ENCODE peak calls at places on chromosomes 1 and 21, in six cellular contexts. C is activated CD8-positive, alpha-beta memory T cell treated with anti-CD3 and anti-CD28 coated beads, Interleukin-2, amount 50 U/mL, for 48 hours; H is stimulated activated naive CD4-positive, alpha-beta T cell; F is HCEC 1CT; G is H4; N is cerebellar cortex. R is an unnamed sample.

GRCh38 chr1:92538048-92538412 is 51.3 kb upstream of the GFI1 start:
- DNase-seq in C (no peak), H (no peak), F (no peak), G (no peak), N (no peak), R (no peak)

GRCh38 chr1:228953207-228953606 is 217.9 kb downstream of the RHOU start:
- DNase-seq in C (peak), H (no peak), F (no peak), G (no peak), N (no peak), R (no peak)

GRCh38 chr21:32155226-32155625 is 123.6 kb downstream of the MIS18A start:
- DNase-seq in C (no peak), H (no peak), F (no peak), G (no peak), N (no peak), R (no peak)

GRCh38 chr1:192544983-192545393 is 30.6 kb upstream of the RGS1 start:
- DNase-seq in C (no peak), H (no peak), F (peak), G (peak), N (peak), R (no peak)

GRCh38 chr21:42513151-42513984 is at the start of gene SLC37A1:
- DNase-seq in C (peak), H (peak), F (no peak), G (no peak), N (no peak), R (no peak)

GRCh38 chr1:235910357-235911299 is 43.9 kb upstream of the LYST start:
- DNase-seq in C (no peak), H (no peak), F (peak), G (peak), N (peak), R (no peak)

GRCh38 chr1:90579212-90579802 is 137.8 kb downstream of the BARHL2 start:
- DNase-seq in C (no peak), H (no peak), F (peak), G (peak), N (peak), R (no peak)

GRCh38 chr1:53608676-53609075 is 130.3 kb downstream of the GLIS1 start:
- DNase-seq in C (no peak), H (no peak), F (no peak), G (no peak), N (no peak), R (no peak)

GRCh38 chr1:207698822-207699483 is 52.9 kb upstream of the CD46 start:
- DNase-seq in C (peak), H (peak), F (peak), G (peak), N (peak), R (no peak)

GRCh38 chr1:26069941-26070807 is 2.7 kb upstream of the TRIM63 start:
- DNase-seq in C (no peak), H (no peak), F (no peak), G (no peak), N (no peak), R (no peak)

GRCh38 chr21:39633043-39633442 is 20.3 kb downstream of the B3GALT5 start:
- DNase-seq in C (no peak), H (no peak), F (no peak), G (peak), N (no peak), R (no peak)

GRCh38 chr1:20390589-20391331 is 95.2 kb downstream of the CAMK2N1 start:
- DNase-seq in C (no peak), H (no peak), F (peak), G (peak), N (no peak), R (no peak)

GRCh38 chr21:42356036-42356435 is 5.2 kb upstream of the TFF2 start:
- DNase-seq in C (no peak), H (no peak), F (no peak), G (no peak), N (no peak), R (no peak)

GRCh38 chr1:178367151-178367550 is 129.6 kb downstream of the CLEC20A start:
- DNase-seq in C (no peak), H (no peak), F (no peak), G (no peak), N (no peak), R (no peak)

GRCh38 chr1:34518146-34518545 is 236.7 kb upstream of the GJB5 start:
- DNase-seq in C (no peak), H (no peak), F (no peak), G (no peak), N (no peak), R (no peak)

GRCh38 chr1:168380945-168381344 is 100.3 kb downstream of the TBX19 start:
- DNase-seq in C (no peak), H (no peak), F (no peak), G (no peak), N (no peak), R (no peak)

GRCh38 chr1:89609781-89610456 is 23.0 kb upstream of the LRRC8C start:
- DNase-seq in C (peak), H (peak), F (no peak), G (no peak), N (no peak), R (no peak)

GRCh38 chr21:45405819-45406762 is 1.1 kb downstream of the COL18A1 start:
- DNase-seq in C (no peak), H (no peak), F (no peak), G (no peak), N (no peak), R (no peak)

GRCh38 chr1:77732090-77732489 is 27.6 kb downstream of the USP33 start:
- DNase-seq in C (no peak), H (no peak), F (no peak), G (no peak), N (no peak), R (no peak)

GRCh38 chr1:156527584-156527983 is 27.0 kb upstream of the MEF2D start:
- DNase-seq in C (no peak), H (no peak), F (no peak), G (no peak), N (no peak), R (no peak)

GRCh38 chr1:48552420-48552819 is 80.4 kb upstream of the SPATA6 start:
- DNase-seq in C (no peak), H (no peak), F (no peak), G (no peak), N (peak), R (no peak)

GRCh38 chr1:166900987-166901386 is 24.9 kb upstream of the TADA1 start:
- DNase-seq in C (no peak), H (no peak), F (no peak), G (no peak), N (no peak), R (no peak)

GRCh38 chr1:228150021-228150457 is 309 bp downstream of the GJC2 start:
- DNase-seq in C (no peak), H (no peak), F (no peak), G (no peak), N (no peak), R (peak)

GRCh38 chr1:15008783-15009709 is 144.5 kb upstream of the TMEM51 start:
- DNase-seq in C (no peak), H (no peak), F (no peak), G (no peak), N (no peak), R (no peak)

GRCh38 chr1:30273021-30273325 is 450.4 kb downstream of the MATN1 start:
- DNase-seq in C (no peak), H (no peak), F (no peak), G (no peak), N (no peak), R (no peak)

GRCh38 chr21:45607021-45607921 is 36.3 kb upstream of the PCBP3 start:
- DNase-seq in C (peak), H (peak), F (no peak), G (peak), N (no peak), R (no peak)

GRCh38 chr1:151574575-151575529 is 34.7 kb downstream of the TUFT1 start:
- DNase-seq in C (no peak), H (no peak), F (peak), G (peak), N (no peak), R (no peak)

GRCh38 chr21:38476385-38476784 is 21.9 kb downstream of the ERG start:
- DNase-seq in C (no peak), H (no peak), F (no peak), G (no peak), N (no peak), R (no peak)

GRCh38 chr21:26843912-26844257 is 1.3 kb downstream of the ADAMTS1 start:
- DNase-seq in C (no peak), H (no peak), F (peak), G (peak), N (peak), R (no peak)

GRCh38 chr1:116762281-116762680 is 8.1 kb downstream of the CD2 start:
- DNase-seq in C (no peak), H (no peak), F (no peak), G (no peak), N (no peak), R (no peak)